ENCODE peak calls at places on chromosomes 6 and 20, in four cellular contexts. G is A549, O is esophagus squamous epithelium, S is heart left ventricle. R is an unnamed sample. For H3K9me3, the result is how much of the 10 kb centered on the place peaks cover.

GRCh38 chr6:14294270-14294951 is 176.8 kb downstream of the CD83 start:
- DNase-seq in G (no peak), S (no peak), O (no peak), R (no peak)

GRCh38 chr6:170024940-170025339 is 265.9 kb downstream of the DLL1 start:
- DNase-seq in O (no peak), S (peak), G (no peak), R (no peak)

GRCh38 chr20:63707558-63708300 is at the start of the genes ARFRP1 and ZGPAT:
- DNase-seq in G (peak), S (peak), O (no peak), R (peak)

GRCh38 chr6:137787016-137787415 is 80.0 kb upstream of the TNFAIP3 start:
- DNase-seq in G (no peak), O (no peak), S (no peak), R (no peak)

GRCh38 chr6:110385458-110385863 is 27.3 kb upstream of the METTL24 start:
- DNase-seq in G (no peak), O (no peak), S (no peak), R (no peak)

GRCh38 chr20:36919715-36920333 is 31.7 kb downstream of the SAMHD1 start:
- DNase-seq in O (no peak), S (no peak), G (peak), R (no peak)

GRCh38 chr6:30568245-30568644 is 3.0 kb upstream of the ABCF1 start:
- DNase-seq in G (no peak), O (no peak), S (no peak), R (no peak)

GRCh38 chr6:32974541-32975308 is 6.3 kb downstream of the BRD2 start:
- DNase-seq in O (no peak), S (no peak), G (no peak), R (no peak)

GRCh38 chr20:40279390-40279789 is 409.6 kb downstream of the MAFB start:
- DNase-seq in O (no peak), G (no peak), S (peak), R (peak)

GRCh38 chr6:149273318-149273717 is 44.2 kb upstream of the TAB2 start:
- DNase-seq in S (peak), G (no peak), O (no peak), R (no peak)

GRCh38 chr20:10171864-10172751 is 46.5 kb upstream of the SNAP25 start:
- DNase-seq in S (no peak), G (peak), O (no peak), R (peak)

GRCh38 chr20:57693670-57694329 is 16.0 kb downstream of the PMEPA1 start:
- DNase-seq in O (no peak), G (no peak), S (no peak), R (no peak)

GRCh38 chr6:99822741-99823512 is 171.1 kb downstream of the MCHR2 start:
- DNase-seq in G (peak), S (no peak), O (no peak), R (no peak)

GRCh38 chr20:57403216-57403615 is 12.0 kb downstream of the RBM38 start:
- DNase-seq in O (no peak), S (no peak), G (no peak), R (no peak)

GRCh38 chr6:10837692-10837996 is 695 bp downstream of the MAK start:
- DNase-seq in O (no peak), G (no peak), S (no peak), R (peak)

GRCh38 chr6:142545147-142545546 is 243.3 kb downstream of the ADGRG6 start:
- DNase-seq in S (no peak), O (no peak), G (no peak), R (no peak)

GRCh38 chr6:17869753-17870050 is 117.7 kb downstream of the KIF13A start:
- DNase-seq in G (no peak), O (no peak), S (no peak), R (no peak)

GRCh38 chr6:31246051-31246495 is 25.8 kb downstream of the HLA-C start:
- DNase-seq in O (no peak), S (no peak), G (peak), R (no peak)

GRCh38 chr6:62392289-62392688 is 106.3 kb upstream of the KHDRBS2 start:
- DNase-seq in S (no peak), G (no peak), O (no peak), R (no peak)

GRCh38 chr6:144216668-144217218 is 66.4 kb downstream of the STX11 start:
- DNase-seq in O (peak), S (no peak), G (no peak), R (no peak)

GRCh38 chr6:16769131-16769985 is 8.1 kb upstream of the ATXN1 start:
- DNase-seq in S (peak), G (peak), O (no peak), R (peak)

GRCh38 chr6:168060521-168060931 is 18.5 kb downstream of the FRMD1 start:
- DNase-seq in O (no peak), S (peak), G (peak), R (peak)

GRCh38 chr6:31007694-31008093 is 2.6 kb upstream of the MUC22 start:
- DNase-seq in S (no peak), O (no peak), G (peak), R (no peak)

GRCh38 chr6:163255265-163255664 is 159.3 kb upstream of the QKI start:
- DNase-seq in G (no peak), O (no peak), S (no peak), R (no peak)

GRCh38 chr20:2967841-2968240 is 75.6 kb upstream of the GNRH2 start:
- DNase-seq in O (no peak), G (no peak), S (no peak), R (no peak)

GRCh38 chr20:48284837-48285236 is 499.6 kb upstream of the SULF2 start:
- DNase-seq in S (no peak), G (peak), O (no peak), R (no peak)

GRCh38 chr20:46073024-46073423 is 16.7 kb downstream of the NCOA5 start:
- DNase-seq in O (no peak), G (no peak), S (no peak), R (no peak)

GRCh38 chr20:46071573-46071972 is 18.2 kb downstream of the NCOA5 start:
- DNase-seq in G (no peak), O (no peak), S (no peak), R (no peak)

GRCh38 chr20:46074006-46074405 is 15.8 kb downstream of the NCOA5 start:
- DNase-seq in S (no peak), O (no peak), G (no peak), R (no peak)

GRCh38 chr20:46073443-46073842 is 16.3 kb downstream of the NCOA5 start:
- DNase-seq in G (no peak), S (no peak), O (no peak), R (no peak)

GRCh38 chr20:46070215-46070910 is 19.4 kb downstream of the NCOA5 start:
- DNase-seq in G (no peak), O (no peak), S (no peak), R (no peak)
- H3K4me3 ChIP-seq in G (no peak), O (no peak), S (no peak), R (no peak)

DNA sequence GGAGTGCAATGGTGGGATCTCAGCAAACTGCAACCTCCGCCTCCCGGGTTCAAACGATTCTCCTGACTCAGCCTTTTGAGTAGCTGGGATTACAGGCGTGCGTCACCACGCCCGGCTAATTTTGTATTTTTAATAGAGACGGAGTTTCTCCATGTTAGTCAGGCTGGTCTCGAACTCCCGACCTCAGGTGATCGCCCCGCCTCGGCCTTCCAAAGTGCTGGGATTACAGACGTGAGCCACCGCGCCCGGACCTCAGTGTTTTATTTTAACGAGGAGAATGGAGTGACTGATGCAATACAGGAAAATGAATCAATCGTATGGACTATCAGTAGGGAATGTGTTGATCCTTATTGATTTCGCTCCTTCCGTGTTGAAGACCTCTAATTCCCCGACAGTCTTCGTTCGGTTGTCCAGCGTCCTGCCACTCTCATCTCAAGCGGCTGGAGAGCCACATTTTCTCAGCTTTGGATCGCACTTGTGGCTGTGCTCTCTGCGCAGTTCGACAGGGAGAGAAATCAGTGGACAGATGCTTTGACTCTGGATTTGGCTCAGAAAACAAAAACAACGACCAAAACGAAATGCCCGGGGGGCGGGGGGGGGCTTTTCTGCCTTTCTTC is 166.2 kb downstream of the TRIM27 start:
- DNase-seq in S (no peak), G (peak), O (no peak), R (no peak)
- TF ChIP-seq POLR2A in S (no peak), G (no peak), O (no peak), R (no peak)

DNA sequence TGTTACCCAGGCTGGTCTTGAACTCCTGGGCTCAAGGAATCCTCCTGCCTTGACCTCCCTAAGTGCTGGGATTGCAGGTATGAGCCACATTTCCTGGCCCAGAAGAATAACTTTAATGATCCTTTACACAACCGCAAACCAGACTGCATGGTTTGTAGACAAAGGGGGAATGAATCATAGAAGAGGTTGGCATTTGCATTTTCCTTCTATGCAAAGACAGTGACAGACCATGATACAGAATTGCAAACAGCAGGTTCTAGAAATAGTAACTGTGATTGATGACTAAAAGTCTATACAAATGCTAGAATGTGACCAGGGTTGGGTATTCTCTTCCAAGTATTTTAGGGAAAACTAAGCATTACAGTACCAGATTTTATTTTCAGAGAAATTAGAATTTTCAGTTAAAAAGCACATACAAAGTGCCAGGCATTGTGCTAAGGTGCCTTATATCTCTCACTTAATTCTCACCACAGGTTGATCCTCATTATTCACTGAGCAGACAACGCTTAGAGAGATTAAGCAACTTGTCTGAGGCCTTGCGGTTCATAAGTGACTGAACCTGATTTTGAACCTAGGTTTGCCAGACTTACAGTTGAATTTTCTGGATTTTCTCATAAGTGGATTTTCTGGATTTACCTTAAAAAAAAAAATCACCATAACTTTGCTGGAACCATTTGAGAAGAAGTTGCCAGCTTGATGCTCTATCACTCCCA is 146.6 kb downstream of the ZFAND3 start:
- DNase-seq in O (no peak), S (no peak), G (peak), R (no peak)
- H3K9me3 ChIP-seq in O (under half), S (under half), G (under half), R (under half)

GRCh38 chr6:15400572-15401004 is 154.7 kb downstream of the JARID2 start:
- DNase-seq in S (peak), O (no peak), G (peak), R (peak)
- H3K4me3 ChIP-seq in S (peak), O (peak), G (peak), R (peak)

GRCh38 chr6:112198582-112198981 is 55.8 kb downstream of the LAMA4 start:
- DNase-seq in G (no peak), S (no peak), O (no peak), R (no peak)
- TF ChIP-seq POLR2A in G (no peak), S (no peak), O (no peak), R (no peak)

DNA sequence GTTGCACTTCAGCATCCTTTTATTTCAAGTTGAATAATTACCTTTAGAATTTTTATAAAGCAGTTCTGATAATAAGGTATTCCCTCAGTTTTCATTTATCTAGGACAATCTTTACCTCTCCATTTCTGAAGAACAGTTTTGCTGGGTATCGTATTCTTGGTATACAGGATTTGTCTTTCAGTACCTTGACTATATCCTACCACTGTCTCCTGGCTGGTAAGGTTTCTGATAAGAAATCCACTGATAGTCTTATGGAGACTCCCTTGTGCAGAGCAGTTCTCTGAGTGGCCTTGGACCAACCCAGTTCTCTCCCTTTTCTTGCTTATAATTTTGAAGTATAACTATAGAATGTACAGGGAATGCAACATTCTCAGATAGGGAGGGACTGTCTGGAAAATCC is 51.3 kb upstream of the SAMD3 start:
- DNase-seq in O (no peak), S (no peak), G (no peak), R (no peak)
- H3K9me3 ChIP-seq in O (under half), S (under half), G (under half), R (under half)

GRCh38 chr6:166005401-166005845 is 162.2 kb downstream of the TBXT start:
- DNase-seq in S (peak), G (peak), O (no peak), R (peak)
- H3K4me3 ChIP-seq in S (peak), G (peak), O (peak), R (no peak)

GRCh38 chr20:33130553-33130952 is 37.4 kb upstream of the BPIFA2 start:
- DNase-seq in O (no peak), S (no peak), G (no peak), R (no peak)

GRCh38 chr20:33124994-33125393 is 43.0 kb upstream of the BPIFA2 start:
- DNase-seq in O (no peak), S (no peak), G (no peak), R (no peak)

GRCh38 chr20:33124261-33124660 is 43.7 kb upstream of the BPIFA2 start:
- DNase-seq in S (no peak), O (no peak), G (no peak), R (no peak)

GRCh38 chr20:33125983-33126382 is 42.0 kb upstream of the BPIFA2 start:
- DNase-seq in O (no peak), G (no peak), S (no peak), R (no peak)

DNA sequence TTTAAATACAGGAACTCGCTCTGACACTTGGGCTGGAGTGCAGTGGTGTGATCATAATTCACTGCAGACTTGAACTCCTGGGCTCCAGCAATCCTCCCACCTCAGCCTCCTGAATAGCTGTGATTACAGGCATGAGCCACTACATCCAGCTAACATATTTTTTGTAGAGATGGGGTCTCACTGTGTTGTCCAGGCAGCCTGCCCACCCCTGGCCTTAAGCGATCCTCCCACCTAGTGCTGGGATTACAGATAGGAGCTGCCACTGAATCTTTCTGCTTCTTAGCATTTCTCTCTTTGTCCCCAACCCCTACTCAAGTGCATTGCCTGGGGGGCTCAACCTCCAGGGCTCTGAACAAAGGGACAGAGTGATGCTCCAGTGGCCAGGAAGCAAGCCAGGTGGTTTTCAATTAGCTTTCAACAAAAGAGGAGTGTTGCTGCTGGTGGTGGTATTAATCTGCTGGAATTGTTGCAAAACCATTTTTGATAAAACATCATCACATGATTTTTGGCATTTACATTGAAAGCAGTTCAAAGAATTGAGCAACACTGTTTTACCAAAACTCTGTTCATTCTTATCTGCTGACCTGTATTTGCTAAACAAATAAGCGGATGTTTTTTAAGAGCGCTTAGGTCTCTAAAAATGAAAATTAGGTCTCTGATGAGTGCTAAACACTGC is 40.4 kb upstream of the BPIFA2 start:
- DNase-seq in O (no peak), G (no peak), S (no peak), R (no peak)
- TF ChIP-seq POLR2A in O (no peak), G (no peak), S (no peak), R (no peak)

GRCh38 chr6:160799801-160800200 is 97.8 kb downstream of the PLG start:
- DNase-seq in G (no peak), O (no peak), S (no peak), R (no peak)

GRCh38 chr6:160801418-160801817 is 99.4 kb downstream of the PLG start:
- DNase-seq in G (no peak), O (no peak), S (no peak), R (no peak)

GRCh38 chr6:160795716-160796115 is 93.7 kb downstream of the PLG start:
- DNase-seq in O (no peak), S (no peak), G (no peak), R (peak)

GRCh38 chr6:160793652-160794051 is 91.6 kb downstream of the PLG start:
- DNase-seq in S (no peak), O (no peak), G (no peak), R (no peak)

DNA sequence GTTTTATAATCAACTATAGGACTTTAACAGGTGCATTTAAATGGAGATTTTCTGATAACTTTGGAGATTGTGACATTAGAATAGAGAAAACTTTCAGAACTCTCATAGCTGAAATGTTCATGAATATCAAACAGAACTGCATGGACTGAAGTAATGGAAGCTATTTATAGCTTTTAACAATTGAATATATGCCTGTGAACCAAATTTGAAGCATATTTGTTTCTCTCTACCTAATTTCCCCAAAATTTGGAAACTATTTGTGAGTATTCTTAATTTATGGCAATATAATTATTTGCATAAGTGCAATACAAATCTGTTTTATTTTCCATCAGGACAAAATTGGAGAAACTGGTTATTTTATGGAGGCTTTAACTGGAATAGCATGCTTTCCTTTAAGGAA is 96.6 kb downstream of the PLG start:
- DNase-seq in G (no peak), S (no peak), O (no peak), R (no peak)
- H3K9me3 ChIP-seq in G (under half), S (under half), O (under half), R (under half)

R was measured in adrenal gland.